ENCODE peak calls at places on chromosome 11, in seven cellular contexts. Y, J, K, P, M, I and N are unnamed samples.

GRCh38 chr11:68019486-68019885 is 9.4 kb downstream of the ALDH3B1 start:
- DNase-seq in Y (no peak), I (no peak), K (no peak), J (no peak), P (no peak), M (no peak), N (no peak)

GRCh38 chr11:77542296-77542695 is 47.5 kb upstream of the AQP11 start:
- DNase-seq in J (no peak), K (no peak), I (no peak), M (no peak), P (no peak), Y (no peak), N (no peak)

GRCh38 chr11:66987158-66987620 is 12.1 kb downstream of the C11orf86 start:
- DNase-seq in I (no peak), J (no peak), Y (no peak), P (no peak), K (no peak), M (no peak), N (peak)

GRCh38 chr11:33735426-33736147 is 636 bp downstream of the CD59 start:
- DNase-seq in I (no peak), Y (peak), J (no peak), P (no peak), M (peak), K (peak), N (peak)

GRCh38 chr11:130215531-130216220 is 56.1 kb downstream of the ST14 start:
- DNase-seq in I (no peak), Y (no peak), J (no peak), M (no peak), P (no peak), K (no peak), N (no peak)

GRCh38 chr11:15943418-15944197 is 412.7 kb downstream of the SOX6 start:
- DNase-seq in J (no peak), M (no peak), K (no peak), Y (no peak), I (no peak), P (no peak), N (no peak)

GRCh38 chr11:12318791-12319733 is 58.3 kb upstream of the PARVA start:
- DNase-seq in Y (no peak), M (peak), K (no peak), P (peak), J (no peak), I (no peak), N (no peak)

GRCh38 chr11:94834931-94835330 is 66.8 kb downstream of the AMOTL1 start:
- DNase-seq in P (no peak), Y (no peak), K (no peak), M (no peak), I (no peak), J (no peak), N (no peak)

GRCh38 chr11:48013269-48013901 is 33.0 kb downstream of the PTPRJ start:
- DNase-seq in Y (peak), K (no peak), J (no peak), M (peak), I (no peak), P (no peak), N (peak)

GRCh38 chr11:111185259-111185658 is 60.3 kb upstream of the POU2AF2 start:
- DNase-seq in K (no peak), P (peak), M (no peak), Y (no peak), J (no peak), I (no peak), N (no peak)

GRCh38 chr11:128879817-128880216 is 11.3 kb upstream of the KCNJ5 start:
- DNase-seq in Y (no peak), J (no peak), M (no peak), P (no peak), K (no peak), I (no peak), N (no peak)

GRCh38 chr11:116993599-116993998 is 104.6 kb downstream of the SIK3 start:
- DNase-seq in K (no peak), M (no peak), J (no peak), P (no peak), I (no peak), Y (no peak), N (no peak)

GRCh38 chr11:128911239-128911638 is 20.1 kb downstream of the KCNJ5 start:
- DNase-seq in J (no peak), P (no peak), M (no peak), Y (no peak), K (no peak), I (no peak), N (no peak)

GRCh38 chr11:57072640-57073039 is 83.9 kb downstream of the OR5AK2 start:
- DNase-seq in Y (no peak), J (no peak), I (no peak), K (no peak), M (no peak), P (peak), N (no peak)

GRCh38 chr11:128686745-128687177 is 7.1 kb upstream of the FLI1 start:
- DNase-seq in M (peak), K (peak), I (no peak), J (no peak), P (no peak), Y (peak), N (peak)

GRCh38 chr11:120516461-120517389 is 5.2 kb downstream of the GRIK4 start:
- DNase-seq in M (no peak), P (no peak), K (peak), Y (no peak), J (no peak), I (no peak), N (no peak)

GRCh38 chr11:93784935-93785360 is 866 bp downstream of the MED17 start:
- DNase-seq in I (no peak), Y (no peak), K (no peak), P (no peak), M (peak), J (no peak), N (no peak)

GRCh38 chr11:70606248-70606950 is 208.1 kb downstream of the CTTN start:
- DNase-seq in Y (no peak), K (no peak), M (no peak), J (no peak), P (no peak), I (no peak), N (no peak)

GRCh38 chr11:19953342-19953741 is 206.9 kb downstream of the DBX1 start:
- DNase-seq in J (no peak), K (no peak), Y (no peak), M (no peak), P (no peak), I (no peak), N (no peak)

GRCh38 chr11:112797653-112798293 is 163.4 kb upstream of the NCAM1 start:
- DNase-seq in M (peak), J (no peak), P (no peak), I (peak), Y (peak), K (peak), N (peak)

GRCh38 chr11:78801161-78801884 is 226.7 kb upstream of the NARS2 start:
- DNase-seq in P (peak), K (no peak), I (no peak), J (peak), M (no peak), Y (no peak), N (no peak)

GRCh38 chr11:126756416-126756815 is 244.2 kb downstream of the KIRREL3 start:
- DNase-seq in M (no peak), P (no peak), I (no peak), K (no peak), Y (no peak), J (no peak), N (no peak)

GRCh38 chr11:97202613-97203292 is 812.9 kb downstream of the JRKL start:
- DNase-seq in M (no peak), K (no peak), P (no peak), I (no peak), Y (no peak), J (no peak), N (no peak)

GRCh38 chr11:116396332-116396731 is 376.5 kb downstream of the BUD13 start:
- DNase-seq in K (no peak), M (no peak), I (no peak), J (no peak), P (no peak), Y (no peak), N (no peak)

GRCh38 chr11:100830295-100830694 is 143.2 kb downstream of the ARHGAP42 start:
- DNase-seq in Y (no peak), I (no peak), K (no peak), M (no peak), J (no peak), P (no peak), N (no peak)

GRCh38 chr11:2750601-2751522 is 51.1 kb upstream of the KCNQ1OT1 start:
- DNase-seq in M (no peak), Y (no peak), P (no peak), J (no peak), I (no peak), K (no peak), N (no peak)

GRCh38 chr11:12602421-12602820 is 71.8 kb upstream of the TEAD1 start:
- DNase-seq in M (no peak), K (no peak), Y (no peak), P (no peak), J (no peak), I (no peak), N (no peak)

GRCh38 chr11:29190313-29190712 is 826.5 kb downstream of the KCNA4 start:
- DNase-seq in I (no peak), M (no peak), K (no peak), J (no peak), Y (no peak), P (no peak), N (no peak)

GRCh38 chr11:65637794-65638317 is at the start of gene SIPA1:
- DNase-seq in Y (peak), P (peak), K (peak), J (no peak), I (peak), M (peak), N (peak)